ENCODE peak calls at places on chromosomes 2 and 18, in eight cellular contexts. F is foreskin fibroblast, V is fibroblast of the conjunctiva, A is AG04450, N is NCI-H1105 treated with DMSO at 0.1 percent for 48 hours, C is M059J, L is ELR, I is Daoy. M is an unnamed sample.

GRCh38 chr2:121210691-121211090 is 74.3 kb downstream of the TFCP2L1 start:
- DNase-seq in F (no peak), V (no peak), A (no peak), N (no peak), C (peak; percentile 27), L (no peak), I (peak; percentile 20), M (no peak)

GRCh38 chr18:51867767-51868166 is 472.2 kb upstream of the DCC start:
- DNase-seq in F (peak; percentile 1), V (no peak), A (no peak), N (no peak), C (peak; percentile 3), L (peak; percentile 6), I (no peak), M (no peak)

GRCh38 chr2:234967874-234968208 is 16.0 kb downstream of the SH3BP4 start:
- DNase-seq in F (no peak), V (no peak), A (no peak), N (no peak), C (no peak), L (no peak), I (no peak), M (no peak)

GRCh38 chr18:46167971-46168370 is 63.8 kb downstream of the HAUS1 start:
- DNase-seq in F (no peak), V (no peak), A (no peak), N (no peak), C (no peak), L (no peak), I (no peak), M (no peak)

GRCh38 chr18:55425698-55426097 is 162.3 kb downstream of the TCF4 start:
- DNase-seq in F (no peak), V (no peak), A (no peak), N (peak; percentile 31), C (no peak), L (no peak), I (no peak), M (no peak)

GRCh38 chr2:122236152-122236892 is 480.9 kb downstream of the TSN start:
- DNase-seq in F (peak; percentile 26), V (peak; percentile 54), A (no peak), N (no peak), C (peak; percentile 76), L (peak; percentile 9), I (peak; percentile 88), M (peak; percentile 2)

GRCh38 chr2:122634261-122634660 is 878.8 kb downstream of the TSN start:
- DNase-seq in F (peak; percentile 79), V (peak; percentile 82), A (peak; percentile 18), N (no peak), C (peak; percentile 61), L (peak; percentile 96), I (peak; percentile 55), M (peak; percentile 92)

GRCh38 chr2:207395535-207396251 is 134.1 kb upstream of the CREB1 start:
- DNase-seq in F (peak; percentile 45), V (no peak), A (no peak), N (no peak), C (peak; percentile 86), L (peak; percentile 37), I (peak; percentile 44), M (peak; percentile 75)

GRCh38 chr2:216107760-216108159 is 1.4 kb upstream of the XRCC5 start:
- DNase-seq in F (no peak), V (no peak), A (no peak), N (no peak), C (no peak), L (no peak), I (no peak), M (no peak)

GRCh38 chr2:198465970-198466369 is 661.6 kb downstream of the PLCL1 start:
- DNase-seq in F (no peak), V (no peak), A (no peak), N (no peak), C (no peak), L (no peak), I (no peak), M (no peak)

GRCh38 chr18:76380791-76381405 is 114.1 kb downstream of the ZNF516 start:
- DNase-seq in F (peak; percentile 28), V (no peak), A (no peak), N (no peak), C (no peak), L (peak; percentile 27), I (peak; percentile 8), M (no peak)

GRCh38 chr2:216109962-216110614 is 940 bp downstream of the XRCC5 start:
- DNase-seq in F (no peak), V (peak; percentile 62), A (peak; percentile 32), N (peak; percentile 24), C (peak; percentile 47), L (peak; percentile 70), I (peak; percentile 10), M (peak; percentile 32)

GRCh38 chr2:128279786-128280701 is 38.6 kb downstream of the HS6ST1 start:
- DNase-seq in F (no peak), V (no peak), A (no peak), N (no peak), C (no peak), L (no peak), I (no peak), M (no peak)

GRCh38 chr2:196482119-196483065 is 157.1 kb upstream of the CCDC150 start:
- DNase-seq in F (peak; percentile 37), V (peak; percentile 27), A (no peak), N (no peak), C (peak; percentile 84), L (peak; percentile 91), I (peak; percentile 64), M (peak; percentile 9)

GRCh38 chr2:147040585-147041494 is 804.0 kb upstream of the ACVR2A start:
- DNase-seq in F (no peak), V (no peak), A (no peak), N (peak; percentile 2), C (no peak), L (no peak), I (no peak), M (no peak)

GRCh38 chr2:68623820-68624219 is 19.6 kb upstream of the PROKR1 start:
- DNase-seq in F (no peak), V (no peak), A (no peak), N (no peak), C (no peak), L (no peak), I (no peak), M (no peak)

GRCh38 chr2:209872675-209873074 is 101.0 kb downstream of the UNC80 start:
- DNase-seq in F (no peak), V (no peak), A (no peak), N (no peak), C (peak; percentile 73), L (peak; percentile 31), I (peak; percentile 89), M (no peak)

GRCh38 chr2:69300650-69301049 is 86.4 kb downstream of the GFPT1 start:
- DNase-seq in F (no peak), V (no peak), A (no peak), N (no peak), C (no peak), L (no peak), I (no peak), M (no peak)

GRCh38 chr2:33236457-33236856 is 240.0 kb upstream of the RASGRP3 start:
- DNase-seq in F (peak; percentile 71), V (no peak), A (no peak), N (no peak), C (peak; percentile 69), L (peak; percentile 91), I (peak; percentile 47), M (no peak)

GRCh38 chr2:3608373-3609278 is 13.7 kb downstream of the COLEC11 start:
- DNase-seq in F (no peak), V (no peak), A (no peak), N (no peak), C (no peak), L (no peak), I (no peak), M (no peak)

GRCh38 chr2:62672601-62673000 is 32.9 kb upstream of the EHBP1 start:
- DNase-seq in F (peak; percentile 34), V (no peak), A (peak; percentile 43), N (no peak), C (peak; percentile 77), L (peak; percentile 62), I (peak; percentile 6), M (no peak)

GRCh38 chr2:63903003-63903402 is 61.3 kb downstream of the UGP2 start:
- DNase-seq in F (peak; percentile 15), V (no peak), A (no peak), N (no peak), C (peak; percentile 26), L (peak; percentile 7), I (no peak), M (no peak)

GRCh38 chr2:47536696-47537095 is 133.7 kb downstream of the MSH2 start:
- DNase-seq in F (no peak), V (no peak), A (no peak), N (no peak), C (no peak), L (no peak), I (no peak), M (no peak)

GRCh38 chr2:167127135-167127534 is 238.9 kb downstream of the XIRP2 start:
- DNase-seq in F (peak; percentile 32), V (peak; percentile 42), A (no peak), N (peak; percentile 18), C (peak; percentile 42), L (peak; percentile 60), I (no peak), M (no peak)

GRCh38 chr18:1306641-1307040 is 402.0 kb downstream of the ADCYAP1 start:
- DNase-seq in F (no peak), V (no peak), A (no peak), N (no peak), C (no peak), L (no peak), I (no peak), M (no peak)

GRCh38 chr2:1455466-1455865 is 42.2 kb downstream of the TPO start:
- DNase-seq in F (peak; percentile 13), V (peak; percentile 16), A (no peak), N (no peak), C (peak; percentile 34), L (peak; percentile 19), I (peak; percentile 52), M (no peak)

GRCh38 chr2:28355521-28356094 is 37.0 kb upstream of the FOSL2 start:
- DNase-seq in F (no peak), V (no peak), A (no peak), N (no peak), C (peak; percentile 70), L (no peak), I (no peak), M (no peak)

GRCh38 chr2:112579280-112579679 is 5.1 kb upstream of the CHCHD5 start:
- DNase-seq in F (peak; percentile 86), V (peak; percentile 81), A (peak; percentile 72), N (no peak), C (peak; percentile 84), L (peak; percentile 94), I (peak; percentile 72), M (peak; percentile 37)

GRCh38 chr2:82993631-82994030 is 1465.4 kb downstream of the SUCLG1 start:
- DNase-seq in F (no peak), V (no peak), A (no peak), N (no peak), C (peak; percentile 89), L (peak; percentile 81), I (no peak), M (peak; percentile 100)

GRCh38 chr2:176147790-176148496 is 3.4 kb upstream of the HOXD4 start:
- DNase-seq in F (no peak), V (no peak), A (no peak), N (no peak), C (no peak), L (no peak), I (no peak), M (no peak)

GRCh38 chr2:424306-425172 is 136.6 kb upstream of the ALKAL2 start:
- DNase-seq in F (no peak), V (no peak), A (no peak), N (no peak), C (peak; percentile 85), L (peak; percentile 52), I (peak; percentile 86), M (peak; percentile 76)

GRCh38 chr2:68811364-68811763 is 59.8 kb downstream of the BMP10 start:
- DNase-seq in F (no peak), V (no peak), A (no peak), N (no peak), C (peak; percentile 81), L (peak; percentile 21), I (peak; percentile 48), M (peak; percentile 59)